ENCODE peak calls at places on chromosomes 11 and 22, in eight cellular contexts. M is cardiac fibroblast, K is fibroblast of pulmonary artery, G is hepatocyte, W is RWPE1, Q is SK-N-SH, S is astrocyte of the cerebellum, F is left ventricle myocardium inferior. H is an unnamed sample.
A peak's percentile ranks its signal among the peaks of the same experiment; 100 is the strongest.

GRCh38 chr11:107651672-107652071 is 60.2 kb downstream of the SLN start:
- DNase-seq in M (peak; percentile 5), K (no peak), G (no peak), W (peak; percentile 5), Q (no peak), S (no peak), F (no peak), H (no peak)

GRCh38 chr11:78790784-78791183 is 216.1 kb upstream of the NARS2 start:
- DNase-seq in M (no peak), K (no peak), G (peak; percentile 45), W (no peak), Q (no peak), S (no peak), F (no peak), H (no peak)

GRCh38 chr22:19984851-19985811 is 31.5 kb downstream of the ARVCF start:
- DNase-seq in M (no peak), K (no peak), G (no peak), W (no peak), Q (no peak), S (no peak), F (no peak), H (no peak)

GRCh38 chr11:47714554-47715081 is 551 bp downstream of the AGBL2 start:
- DNase-seq in M (peak; percentile 28), K (peak; percentile 25), G (peak; percentile 8), W (peak; percentile 15), Q (no peak), S (no peak), F (no peak), H (no peak)

GRCh38 chr22:41380993-41381328 is 781 bp upstream of the TEF start:
- DNase-seq in M (peak; percentile 87), K (peak; percentile 93), G (peak; percentile 88), W (peak; percentile 55), Q (no peak), S (peak; percentile 40), F (no peak), H (peak; percentile 94)

GRCh38 chr11:15123849-15124248 is 9.1 kb downstream of the INSC start:
- DNase-seq in M (peak; percentile 97), K (peak; percentile 71), G (no peak), W (peak; percentile 76), Q (no peak), S (no peak), F (no peak), H (no peak)

GRCh38 chr11:69918938-69919650 is 99.9 kb upstream of the FGF3 start:
- DNase-seq in M (peak; percentile 65), K (peak; percentile 64), G (peak; percentile 91), W (peak; percentile 64), Q (peak; percentile 89), S (peak; percentile 23), F (peak; percentile 78), H (no peak)

GRCh38 chr11:31779268-31779879 is 31.7 kb downstream of the PAX6 start:
- DNase-seq in M (peak; percentile 68), K (peak; percentile 36), G (no peak), W (peak; percentile 18), Q (no peak), S (peak; percentile 50), F (no peak), H (no peak)

GRCh38 chr11:3016861-3017260 is 24.7 kb upstream of the NAP1L4 start:
- DNase-seq in M (no peak), K (no peak), G (no peak), W (no peak), Q (no peak), S (no peak), F (no peak), H (no peak)

GRCh38 chr22:40583058-40583741 is 53.3 kb downstream of the MRTFA start:
- DNase-seq in M (no peak), K (no peak), G (no peak), W (no peak), Q (no peak), S (no peak), F (no peak), H (no peak)

GRCh38 chr11:93921695-93922468 is 71.5 kb upstream of the VSTM5 start:
- DNase-seq in M (peak; percentile 81), K (peak; percentile 79), G (peak; percentile 76), W (peak; percentile 63), Q (peak; percentile 58), S (peak; percentile 57), F (no peak), H (peak; percentile 29)

GRCh38 chr11:12017243-12017678 is 8.8 kb upstream of the DKK3 start:
- DNase-seq in M (peak; percentile 93), K (peak; percentile 94), G (no peak), W (no peak), Q (no peak), S (peak; percentile 95), F (no peak), H (no peak)

GRCh38 chr11:35305670-35306382 is 113.5 kb downstream of the SLC1A2 start:
- DNase-seq in M (peak; percentile 53), K (peak; percentile 69), G (peak; percentile 67), W (peak; percentile 55), Q (peak; percentile 63), S (peak; percentile 32), F (no peak), H (no peak)

GRCh38 chr11:8258771-8259170 is 4.9 kb downstream of the LMO1 start:
- DNase-seq in M (peak; percentile 33), K (no peak), G (no peak), W (peak; percentile 89), Q (no peak), S (peak; percentile 50), F (no peak), H (peak; percentile 49)

GRCh38 chr11:34030386-34030785 is 21.1 kb upstream of the CAPRIN1 start:
- DNase-seq in M (no peak), K (no peak), G (no peak), W (peak; percentile 76), Q (no peak), S (no peak), F (no peak), H (no peak)

DNA sequence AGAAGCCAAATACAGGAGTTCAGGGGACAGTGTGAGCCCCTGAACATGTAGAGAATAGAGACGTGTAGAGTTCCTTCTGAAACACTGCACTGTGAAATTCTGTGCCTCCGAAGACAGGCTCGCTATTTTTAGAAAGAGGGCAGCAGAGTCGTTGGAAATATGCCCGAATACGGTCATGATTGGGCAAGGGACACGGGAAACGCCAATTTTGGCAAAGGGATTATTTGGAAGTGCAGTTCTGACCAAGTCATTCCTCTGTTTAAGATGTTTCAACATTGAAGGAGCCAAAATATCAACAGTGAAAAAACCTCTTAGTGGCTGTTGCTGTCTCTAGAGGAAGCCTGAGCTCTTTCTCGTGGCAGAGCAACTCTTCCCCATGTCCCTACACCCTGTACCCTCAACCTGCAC is 9.5 kb upstream of the CBX6 start:
- DNase-seq in M (peak; percentile 83), K (peak; percentile 92), G (no peak), W (no peak), Q (no peak), S (peak; percentile 35), F (no peak), H (peak; percentile 80)
- TF ChIP-seq CTCF in M (no peak), K (peak; percentile 10), G (no peak), W (no peak), Q (no peak), S (no peak), F (no peak), H (peak; percentile 17)

DNA sequence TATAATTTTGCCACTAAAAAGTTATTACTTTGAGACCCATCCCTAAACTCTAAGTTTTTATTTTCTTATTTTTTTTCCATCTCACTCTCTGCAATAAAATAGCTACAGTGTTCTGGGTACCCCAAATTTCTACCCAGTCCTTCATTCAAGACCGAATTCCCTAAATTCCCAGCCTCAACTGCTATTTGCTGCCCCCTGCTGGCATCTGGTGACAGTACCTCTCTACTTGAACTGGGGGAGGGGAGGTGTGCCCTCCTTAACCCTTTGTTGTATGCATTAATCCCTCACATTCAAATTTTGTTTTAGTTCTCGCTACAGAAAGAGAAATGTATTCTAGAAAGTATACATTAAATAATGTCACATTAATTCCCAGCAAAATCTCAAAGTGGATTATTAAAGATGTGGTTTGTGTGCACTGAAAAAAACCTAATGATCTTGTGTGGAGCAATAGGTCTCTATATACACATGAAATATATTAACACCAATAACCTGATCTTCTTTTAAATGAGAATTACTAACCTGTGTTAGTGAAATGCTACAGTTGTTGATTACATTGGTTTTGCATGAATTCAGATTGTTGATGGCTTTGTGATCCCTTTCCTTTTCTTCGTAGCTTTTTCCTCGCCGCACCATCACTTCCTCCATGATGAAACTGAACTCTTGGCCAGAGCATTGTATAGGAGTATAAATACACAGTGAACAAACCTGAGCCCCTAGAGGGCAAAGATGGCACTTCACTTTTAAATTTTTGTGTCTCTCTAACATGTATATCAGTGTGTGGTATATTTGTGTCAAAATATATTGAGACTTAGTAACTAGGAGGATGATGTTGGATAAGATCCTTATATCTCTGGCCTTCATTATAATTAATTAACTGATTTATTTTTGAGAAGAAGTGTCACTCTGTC is 590.0 kb downstream of the METTL15 start:
- DNase-seq in M (peak; percentile 80), K (peak; percentile 75), G (peak; percentile 70), W (peak; percentile 41), Q (peak; percentile 56), S (peak; percentile 39), F (peak; percentile 38), H (peak; percentile 3)
- TF ChIP-seq CTCF in M (peak; percentile 86), K (peak; percentile 89), G (peak; percentile 81), W (peak; percentile 76), Q (peak; percentile 84), S (peak; percentile 83), F (peak; percentile 83), H (peak; percentile 73)

DNA sequence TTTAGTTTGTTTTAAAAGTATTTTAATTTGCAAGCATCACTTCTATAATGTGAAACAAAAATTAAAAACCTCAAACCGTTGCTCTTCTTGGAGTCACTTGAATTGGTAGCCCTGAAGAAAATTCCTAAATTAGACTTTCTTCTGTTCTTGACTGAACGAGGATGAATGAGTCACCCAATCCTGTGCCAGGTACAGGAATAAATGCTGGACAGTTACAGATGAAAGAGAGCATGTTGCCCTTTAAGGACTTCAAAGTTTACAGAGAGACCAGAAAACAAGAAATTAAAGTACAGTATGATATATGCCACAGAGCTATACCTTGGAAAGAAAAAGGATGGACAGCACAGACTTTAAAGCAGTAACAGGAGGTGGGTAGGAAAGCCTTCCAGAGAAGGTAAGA is 41.3 kb upstream of the CXCR5 start:
- DNase-seq in M (peak; percentile 45), K (peak; percentile 35), G (no peak), W (peak; percentile 46), Q (no peak), S (peak; percentile 23), F (no peak), H (no peak)
- TF ChIP-seq CTCF in M (no peak), K (no peak), G (no peak), W (no peak), Q (no peak), S (no peak), F (no peak), H (no peak)

GRCh38 chr11:95149659-95150294 is 60.1 kb downstream of the ENDOD1 start:
- DNase-seq in M (no peak), K (peak; percentile 63), G (peak; percentile 58), W (peak; percentile 54), Q (no peak), S (no peak), F (peak; percentile 35), H (no peak)

GRCh38 chr11:95148938-95149337 is 59.3 kb downstream of the ENDOD1 start:
- DNase-seq in M (no peak), K (no peak), G (no peak), W (no peak), Q (no peak), S (no peak), F (no peak), H (no peak)

GRCh38 chr11:95152878-95153856 is 63.5 kb downstream of the ENDOD1 start:
- DNase-seq in M (no peak), K (no peak), G (no peak), W (no peak), Q (no peak), S (no peak), F (no peak), H (no peak)

GRCh38 chr11:95148421-95148820 is 58.8 kb downstream of the ENDOD1 start:
- DNase-seq in M (no peak), K (no peak), G (no peak), W (no peak), Q (no peak), S (no peak), F (no peak), H (no peak)

GRCh38 chr11:95150977-95151684 is 61.5 kb downstream of the ENDOD1 start:
- DNase-seq in M (peak; percentile 92), K (peak; percentile 93), G (peak; percentile 96), W (peak; percentile 90), Q (peak; percentile 78), S (peak; percentile 77), F (peak; percentile 88), H (peak; percentile 72)
- TF ChIP-seq CTCF in M (peak; percentile 79), K (peak; percentile 64), G (peak; percentile 87), W (peak; percentile 77), Q (peak; percentile 58), S (peak; percentile 74), F (peak; percentile 81), H (peak; percentile 71)

H was measured in AG09319.